ENCODE peak calls at places on chromosomes 16 and 17, in six cellular contexts. O, K, W, F, B and G are unnamed samples.
A peak's percentile ranks its signal among the peaks of the same experiment; 100 is the strongest.

GRCh38 chr17:41492771-41493170 is 3.1 kb upstream of the KRT36 start:
- DNase-seq in O (no peak), K (no peak), W (no peak), F (no peak), B (no peak), G (no peak)

GRCh38 chr16:86818701-86819522 is 240.6 kb downstream of the FOXL1 start:
- DNase-seq in O (no peak), K (no peak), W (no peak), F (no peak), B (no peak), G (no peak)

GRCh38 chr17:39352511-39352910 is 48.9 kb downstream of the FBXL20 start:
- DNase-seq in O (no peak), K (no peak), W (no peak), F (no peak), B (no peak), G (no peak)

GRCh38 chr17:73210002-73210678 is 17.3 kb downstream of the COG1 start:
- DNase-seq in O (no peak), K (no peak), W (no peak), F (no peak), B (no peak), G (no peak)

GRCh38 chr17:67128700-67129099 is 84.3 kb downstream of the CACNG1 start:
- DNase-seq in O (no peak), K (no peak), W (no peak), F (no peak), B (no peak), G (no peak)

GRCh38 chr16:56583351-56583910 is 5.9 kb upstream of the MT3 start:
- DNase-seq in O (no peak), K (no peak), W (no peak), F (no peak), B (no peak), G (no peak)

GRCh38 chr16:2773188-2773968 is 3.7 kb downstream of the ELOB start:
- DNase-seq in O (no peak), K (no peak), W (no peak), F (no peak), B (no peak), G (peak; percentile 9)

GRCh38 chr17:71251276-71251675 is 869.5 kb upstream of the SOX9 start:
- DNase-seq in O (no peak), K (no peak), W (no peak), F (no peak), B (no peak), G (no peak)

GRCh38 chr16:57089406-57089805 is 3.0 kb upstream of the CPNE2 start:
- DNase-seq in O (no peak), K (no peak), W (peak; percentile 90), F (no peak), B (no peak), G (no peak)

GRCh38 chr17:62981933-62982332 is 15.9 kb downstream of the TANC2 start:
- DNase-seq in O (no peak), K (no peak), W (no peak), F (no peak), B (no peak), G (no peak)

GRCh38 chr16:80788016-80788415 is 16.4 kb downstream of the CDYL2 start:
- DNase-seq in O (no peak), K (no peak), W (no peak), F (no peak), B (no peak), G (no peak)